ENCODE peak calls at places on chromosomes 3 and 15, in eight cellular contexts. M is CD4-positive, alpha-beta T cell; I is substantia nigra; Y is ovary; R is sigmoid colon; X is brain microvascular endothelial cell; H is A549; W is Panc1. C is an unnamed sample.

GRCh38 chr3:20503394-20504082 is 317.5 kb upstream of the SGO1 start:
- DNase-seq in M (no peak), I (no peak), Y (no peak), R (no peak), X (no peak), H (no peak), W (no peak), C (no peak)

GRCh38 chr15:61621146-61621545 is 392.0 kb upstream of the RORA start:
- DNase-seq in M (no peak), I (no peak), Y (no peak), R (no peak), X (no peak), H (peak; percentile 26), W (no peak), C (no peak)

GRCh38 chr3:18302517-18302916 is 122.6 kb downstream of the SATB1 start:
- DNase-seq in M (no peak), I (no peak), Y (no peak), R (peak; percentile 79), X (no peak), H (no peak), W (no peak), C (peak; percentile 10)

GRCh38 chr3:16127257-16127656 is 47.2 kb upstream of the GALNT15 start:
- DNase-seq in M (no peak), I (no peak), Y (no peak), R (no peak), X (no peak), H (no peak), W (no peak), C (no peak)

GRCh38 chr3:4681301-4681700 is 188.2 kb downstream of the ITPR1 start:
- DNase-seq in M (no peak), I (no peak), Y (no peak), R (no peak), X (no peak), H (no peak), W (no peak), C (no peak)

GRCh38 chr3:72907131-72907697 is 19.4 kb downstream of the GXYLT2 start:
- DNase-seq in M (no peak), I (no peak), Y (no peak), R (peak; percentile 75), X (no peak), H (no peak), W (no peak), C (no peak)

GRCh38 chr3:180802837-180803236 is 109.6 kb upstream of the FXR1 start:
- DNase-seq in M (no peak), I (no peak), Y (no peak), R (no peak), X (peak; percentile 3), H (peak; percentile 9), W (peak; percentile 10), C (no peak)

GRCh38 chr15:33737687-33738606 is 230.3 kb upstream of the CHRM5 start:
- DNase-seq in M (peak; percentile 3), I (no peak), Y (no peak), R (no peak), X (peak; percentile 9), H (peak; percentile 29), W (peak; percentile 33), C (no peak)

GRCh38 chr3:114879059-114880031 is 267.7 kb downstream of the ZBTB20 start:
- DNase-seq in M (no peak), I (no peak), Y (no peak), R (no peak), X (peak; percentile 44), H (peak; percentile 7), W (no peak), C (no peak)

GRCh38 chr3:160538906-160539305 is 26.5 kb downstream of the KPNA4 start:
- DNase-seq in M (no peak), I (no peak), Y (no peak), R (no peak), X (no peak), H (no peak), W (no peak), C (no peak)

GRCh38 chr15:94258246-94258645 is 26.9 kb downstream of the MCTP2 start:
- DNase-seq in M (no peak), I (no peak), Y (no peak), R (no peak), X (no peak), H (no peak), W (no peak), C (no peak)

GRCh38 chr3:84724877-84725276 is 233.9 kb upstream of the CADM2 start:
- DNase-seq in M (no peak), I (no peak), Y (no peak), R (no peak), X (peak; percentile 91), H (peak; percentile 53), W (peak; percentile 77), C (no peak)
- H3K27ac ChIP-seq in M (no peak overlapping the region), I (no peak overlapping the region), Y (no peak overlapping the region), R (no peak overlapping the region), X (peak overlapping the region; percentile 20), H (no peak overlapping the region), W (no peak overlapping the region), C (no peak overlapping the region)

GRCh38 chr3:141412087-141412935 is 44.0 kb downstream of the ZBTB38 start:
- DNase-seq in M (peak; percentile 47), I (no peak), Y (peak; percentile 62), R (peak; percentile 79), X (peak; percentile 90), H (peak; percentile 91), W (no peak), C (peak; percentile 41)
- H3K27ac ChIP-seq in M (peak overlapping the region; percentile 65), I (peak overlapping the region; percentile 81), Y (peak overlapping the region; percentile 90), R (peak overlapping the region; percentile 97), X (peak overlapping the region; percentile 95), H (peak overlapping the region; percentile 100), W (peak overlapping the region; percentile 89), C (peak overlapping the region; percentile 92)

GRCh38 chr3:13188380-13188779 is 115.2 kb upstream of the IQSEC1 start:
- DNase-seq in M (no peak), I (no peak), Y (no peak), R (peak; percentile 7), X (no peak), H (no peak), W (no peak), C (no peak)
- H3K27ac ChIP-seq in M (no peak overlapping the region), I (no peak overlapping the region), Y (no peak overlapping the region), R (no peak overlapping the region), X (no peak overlapping the region), H (no peak overlapping the region), W (no peak overlapping the region), C (no peak overlapping the region)

GRCh38 chr3:162666835-162667234 is 1170.2 kb downstream of the OTOL1 start:
- DNase-seq in M (no peak), I (no peak), Y (no peak), R (no peak), X (no peak), H (no peak), W (no peak), C (no peak)

GRCh38 chr3:162670181-162670580 is 1173.6 kb downstream of the OTOL1 start:
- DNase-seq in M (no peak), I (no peak), Y (no peak), R (no peak), X (no peak), H (no peak), W (no peak), C (no peak)
- H3K27ac ChIP-seq in M (no peak overlapping the region), I (no peak overlapping the region), Y (no peak overlapping the region), R (no peak overlapping the region), X (no peak overlapping the region), H (no peak overlapping the region), W (no peak overlapping the region), C (no peak overlapping the region)

GRCh38 chr3:117454236-117454635 is 744.7 kb downstream of the TUSC7 start:
- DNase-seq in M (no peak), I (no peak), Y (no peak), R (no peak), X (no peak), H (peak; percentile 4), W (no peak), C (no peak)

GRCh38 chr3:117455782-117456181 is 746.2 kb downstream of the TUSC7 start:
- DNase-seq in M (no peak), I (no peak), Y (no peak), R (no peak), X (no peak), H (no peak), W (no peak), C (no peak)

DNA sequence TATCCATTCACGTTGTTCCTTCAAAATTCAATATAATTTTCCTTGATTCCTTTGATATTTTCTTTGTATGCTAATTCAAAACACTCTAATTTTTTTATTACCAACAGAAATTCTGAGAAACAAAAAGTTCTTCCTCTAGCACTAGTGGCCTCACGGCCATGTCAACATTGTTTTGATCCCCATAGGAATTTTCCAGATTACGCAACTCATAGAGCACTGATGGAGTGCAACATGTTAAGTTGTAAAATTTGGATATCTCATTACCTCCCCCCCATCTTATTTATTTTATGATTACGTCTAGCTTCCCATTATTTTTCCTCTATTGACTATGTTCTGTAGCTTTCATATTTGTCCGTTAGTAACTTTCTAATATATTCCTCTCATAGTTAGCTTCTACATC is 745.3 kb downstream of the TUSC7 start:
- DNase-seq in M (no peak), I (no peak), Y (no peak), R (no peak), X (no peak), H (no peak), W (no peak), C (no peak)
- H3K27ac ChIP-seq in M (no peak overlapping the region), I (no peak overlapping the region), Y (no peak overlapping the region), R (no peak overlapping the region), X (no peak overlapping the region), H (no peak overlapping the region), W (no peak overlapping the region), C (no peak overlapping the region)

DNA sequence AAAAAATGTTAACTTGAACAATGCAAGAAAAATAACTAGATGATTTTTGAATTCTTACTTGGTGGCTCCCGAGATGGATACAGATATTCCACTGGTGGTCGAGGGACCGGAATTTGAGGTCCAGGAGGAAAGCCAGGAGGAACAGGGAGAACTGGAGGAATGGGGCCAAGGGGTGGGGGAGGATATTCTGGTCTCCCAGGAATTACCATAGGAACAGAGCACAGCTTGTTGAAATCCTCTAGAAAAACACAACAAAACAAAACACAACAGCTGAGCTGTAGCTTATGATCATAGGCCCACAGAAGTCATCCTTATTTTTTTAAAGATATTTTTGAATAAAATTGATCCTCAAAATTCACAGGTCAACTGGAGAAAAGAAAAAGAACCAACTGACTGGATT is 129.4 kb downstream of the FBN1 start:
- DNase-seq in M (no peak), I (no peak), Y (no peak), R (no peak), X (no peak), H (no peak), W (no peak), C (no peak)
- H3K27ac ChIP-seq in M (no peak overlapping the region), I (peak overlapping the region; percentile 35), Y (no peak overlapping the region), R (no peak overlapping the region), X (no peak overlapping the region), H (no peak overlapping the region), W (no peak overlapping the region), C (no peak overlapping the region)

DNA sequence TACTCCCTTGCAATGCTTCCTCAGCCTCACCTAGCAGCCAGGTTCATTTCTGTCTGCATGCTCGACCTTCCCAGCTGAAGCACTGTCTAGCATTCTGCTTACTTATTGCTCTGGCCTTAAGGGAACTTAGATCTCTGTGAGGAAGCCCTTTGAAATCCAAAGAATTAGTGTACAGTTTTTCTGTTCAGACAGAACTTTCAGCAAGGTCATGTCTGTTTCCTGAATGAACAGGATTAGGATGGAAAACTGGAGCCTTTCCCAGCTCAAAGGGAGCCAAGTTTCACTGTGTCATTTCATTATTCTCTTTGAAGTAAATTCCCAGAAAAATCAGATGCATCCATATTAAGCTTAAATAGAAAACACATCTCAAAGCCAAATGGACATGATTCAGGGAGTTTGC is 457.3 kb upstream of the KCNMB2 start:
- DNase-seq in M (no peak), I (no peak), Y (no peak), R (no peak), X (no peak), H (no peak), W (no peak), C (no peak)
- H3K27ac ChIP-seq in M (no peak overlapping the region), I (no peak overlapping the region), Y (no peak overlapping the region), R (peak overlapping the region; percentile 66), X (no peak overlapping the region), H (peak overlapping the region; percentile 26), W (no peak overlapping the region), C (no peak overlapping the region)

GRCh38 chr15:42547926-42548257 is 701 bp downstream of the LRRC57 start:
- DNase-seq in M (no peak), I (no peak), Y (no peak), R (no peak), X (no peak), H (no peak), W (peak; percentile 5), C (no peak)
- H3K27ac ChIP-seq in M (peak overlapping the region; percentile 76), I (peak overlapping the region; percentile 75), Y (peak overlapping the region; percentile 83), R (peak overlapping the region; percentile 92), X (peak overlapping the region; percentile 37), H (peak overlapping the region; percentile 98), W (peak overlapping the region; percentile 94), C (peak overlapping the region; percentile 70)

C was measured in epithelial cell of prostate.